ENCODE peak calls at places on chromosomes 6 and 20, in nine cellular contexts. Z is stimulated activated CD4-positive, alpha-beta T cell treated with anti-CD3 and anti-CD28 coated beads, Interleukin-15, amount 100 ng/mL, for 1 hour; L is iris pigment epithelial cell; K is EL; D is T-helper 2 cell; U is amygdala; J is NAMALWA; P is stimulated activated CD8-positive, alpha-beta memory T cell treated with anti-CD3 and anti-CD28 coated beads, Interleukin-4, amount 100 ng/mL, for 24 hours; M is endothelial cell. V is an unnamed sample.

GRCh38 chr6:6810727-6811126 is 222.2 kb downstream of the LY86 start:
- DNase-seq in Z (no peak), L (no peak), K (no peak), D (no peak), U (no peak), J (no peak), P (no peak), M (no peak), V (no peak)

GRCh38 chr20:36455972-36456625 is 85.2 kb upstream of the MYL9 start:
- DNase-seq in Z (no peak), L (no peak), K (no peak), D (no peak), U (no peak), J (no peak), P (no peak), M (no peak), V (no peak)

GRCh38 chr20:35451295-35451694 is 4.1 kb upstream of the CEP250 start:
- DNase-seq in Z (no peak), L (no peak), K (no peak), D (no peak), U (no peak), J (no peak), P (no peak), M (no peak), V (no peak)

GRCh38 chr6:15457903-15458530 is 204.8 kb downstream of the DTNBP1 start:
- DNase-seq in Z (no peak), L (no peak), K (no peak), D (no peak), U (no peak), J (peak), P (no peak), M (no peak), V (no peak)

GRCh38 chr6:55450007-55450406 is 122.7 kb downstream of the GFRAL start:
- DNase-seq in Z (no peak), L (peak), K (peak), D (no peak), U (no peak), J (no peak), P (no peak), M (no peak), V (no peak)

GRCh38 chr6:104795363-104795762 is 64.4 kb downstream of the HACE1 start:
- DNase-seq in Z (no peak), L (no peak), K (no peak), D (no peak), U (no peak), J (no peak), P (no peak), M (no peak), V (peak)

GRCh38 chr6:169386431-169387057 is 132.9 kb upstream of the THBS2 start:
- DNase-seq in Z (no peak), L (peak), K (peak), D (no peak), U (no peak), J (no peak), P (no peak), M (no peak), V (no peak)

GRCh38 chr6:128118401-128118800 is 217.5 kb upstream of the THEMIS start:
- DNase-seq in Z (no peak), L (peak), K (peak), D (no peak), U (no peak), J (no peak), P (no peak), M (no peak), V (no peak)

GRCh38 chr6:106324726-106325335 is 729 bp downstream of the ATG5 start:
- DNase-seq in Z (no peak), L (peak), K (peak), D (no peak), U (no peak), J (no peak), P (no peak), M (no peak), V (no peak)

GRCh38 chr6:84728602-84729001 is 35.8 kb downstream of the TBX18 start:
- DNase-seq in Z (no peak), L (peak), K (peak), D (no peak), U (no peak), J (peak), P (no peak), M (no peak), V (peak)

GRCh38 chr6:156762547-156762946 is 14.6 kb upstream of the ARID1B start:
- DNase-seq in Z (no peak), L (no peak), K (no peak), D (no peak), U (no peak), J (no peak), P (no peak), M (no peak), V (no peak)

GRCh38 chr6:157080986-157081391 is 242.3 kb downstream of the TMEM242 start:
- DNase-seq in Z (no peak), L (no peak), K (no peak), D (no peak), U (no peak), J (no peak), P (no peak), M (no peak), V (peak)

GRCh38 chr20:4602297-4602631 is 119.4 kb upstream of the PRND start:
- DNase-seq in Z (no peak), L (no peak), K (peak), D (no peak), U (no peak), J (no peak), P (no peak), M (no peak), V (no peak)

GRCh38 chr6:136404627-136405310 is 115.1 kb upstream of the BCLAF1 start:
- DNase-seq in Z (no peak), L (no peak), K (no peak), D (no peak), U (no peak), J (peak), P (no peak), M (no peak), V (no peak)

GRCh38 chr20:61879694-61880093 is 186.0 kb downstream of the TAF4 start:
- DNase-seq in Z (no peak), L (no peak), K (no peak), D (no peak), U (no peak), J (no peak), P (no peak), M (no peak), V (no peak)

GRCh38 chr20:51906694-51907093 is 104.4 kb upstream of the SALL4 start:
- DNase-seq in Z (no peak), L (no peak), K (no peak), D (no peak), U (no peak), J (no peak), P (no peak), M (no peak), V (peak)

GRCh38 chr6:112252571-112253504 is 1.5 kb downstream of the LAMA4 start:
- DNase-seq in Z (no peak), L (peak), K (no peak), D (no peak), U (no peak), J (no peak), P (no peak), M (no peak), V (peak)

GRCh38 chr20:45111799-45112471 is 3.0 kb downstream of the WFDC5 start:
- DNase-seq in Z (no peak), L (peak), K (no peak), D (no peak), U (no peak), J (peak), P (no peak), M (no peak), V (peak)

GRCh38 chr6:139883776-139884175 is 509.3 kb upstream of the CITED2 start:
- DNase-seq in Z (no peak), L (peak), K (peak), D (no peak), U (no peak), J (no peak), P (no peak), M (no peak), V (peak)

GRCh38 chr20:63934271-63935068 is 21.7 kb downstream of the UCKL1 start:
- DNase-seq in Z (no peak), L (no peak), K (no peak), D (no peak), U (no peak), J (no peak), P (no peak), M (peak), V (peak)

GRCh38 chr20:46047821-46048220 is 18.8 kb downstream of the SLC12A5 start:
- DNase-seq in Z (no peak), L (no peak), K (no peak), D (no peak), U (no peak), J (no peak), P (no peak), M (no peak), V (no peak)

GRCh38 chr6:71444222-71444621 is 155.6 kb downstream of the OGFRL1 start:
- DNase-seq in Z (no peak), L (peak), K (no peak), D (no peak), U (no peak), J (no peak), P (no peak), M (no peak), V (no peak)

GRCh38 chr20:31707994-31708744 is 14.5 kb downstream of the BCL2L1 start:
- DNase-seq in Z (no peak), L (no peak), K (no peak), D (no peak), U (no peak), J (peak), P (no peak), M (no peak), V (no peak)

GRCh38 chr20:43755390-43755789 is 28.6 kb upstream of the GTSF1L start:
- DNase-seq in Z (no peak), L (peak), K (peak), D (no peak), U (no peak), J (no peak), P (no peak), M (no peak), V (no peak)

GRCh38 chr20:50520222-50520877 is 10.2 kb downstream of the PTPN1 start:
- DNase-seq in Z (no peak), L (no peak), K (peak), D (no peak), U (no peak), J (no peak), P (no peak), M (no peak), V (no peak)

GRCh38 chr6:74510878-74511277 is 695.0 kb downstream of the COL12A1 start:
- DNase-seq in Z (no peak), L (peak), K (peak), D (no peak), U (no peak), J (no peak), P (no peak), M (no peak), V (no peak)

GRCh38 chr6:132354517-132355167 is 46.6 kb downstream of the MOXD1 start:
- DNase-seq in Z (no peak), L (peak), K (peak), D (no peak), U (no peak), J (peak), P (peak), M (no peak), V (peak)

GRCh38 chr20:16191496-16191895 is 381.8 kb downstream of the KIF16B start:
- DNase-seq in Z (no peak), L (no peak), K (no peak), D (no peak), U (no peak), J (no peak), P (no peak), M (no peak), V (no peak)

V was measured in mesendoderm.